ENCODE peak calls at places on chromosome 7, in six cellular contexts. One of them, this sample, is unnamed.

GRCh38 chr7:71286336-71286735 is 154.4 kb downstream of the GALNT17 start:
- DNase-seq in PC-9: no peak
- DNase-seq in cardiac fibroblast: no peak
- DNase-seq in BJ: no peak
- DNase-seq in type B pancreatic cell: no peak
- DNase-seq in PC-3: no peak
- DNase-seq in this sample: no peak

GRCh38 chr7:24472093-24472492 is 101.2 kb upstream of the PALS2 start:
- DNase-seq in type B pancreatic cell: no peak
- DNase-seq in PC-3: peak; percentile 44
- DNase-seq in BJ: no peak
- DNase-seq in cardiac fibroblast: no peak
- DNase-seq in PC-9: no peak
- DNase-seq in this sample: no peak

GRCh38 chr7:124088590-124088989 is 55.7 kb upstream of the TMEM229A start:
- DNase-seq in type B pancreatic cell: no peak
- DNase-seq in PC-3: peak; percentile 34
- DNase-seq in PC-9: no peak
- DNase-seq in cardiac fibroblast: no peak
- DNase-seq in BJ: no peak
- DNase-seq in this sample: no peak

GRCh38 chr7:44713680-44714335 is 34.8 kb upstream of the ZMIZ2 start:
- DNase-seq in BJ: no peak
- DNase-seq in cardiac fibroblast: no peak
- DNase-seq in PC-3: no peak
- DNase-seq in type B pancreatic cell: no peak
- DNase-seq in PC-9: no peak
- DNase-seq in this sample: no peak

GRCh38 chr7:52129278-52129677 is 812.7 kb upstream of the COBL start:
- DNase-seq in PC-9: no peak
- DNase-seq in BJ: no peak
- DNase-seq in type B pancreatic cell: no peak
- DNase-seq in cardiac fibroblast: no peak
- DNase-seq in PC-3: no peak
- DNase-seq in this sample: no peak

GRCh38 chr7:149796287-149796860 is 23.0 kb upstream of the ZNF467 start:
- DNase-seq in cardiac fibroblast: no peak
- DNase-seq in type B pancreatic cell: no peak
- DNase-seq in PC-9: no peak
- DNase-seq in PC-3: no peak
- DNase-seq in BJ: no peak
- DNase-seq in this sample: no peak

GRCh38 chr7:31882187-31882586 is 188.0 kb downstream of the PDE1C start:
- DNase-seq in BJ: no peak
- DNase-seq in PC-9: no peak
- DNase-seq in PC-3: no peak
- DNase-seq in cardiac fibroblast: peak; percentile 4
- DNase-seq in type B pancreatic cell: no peak
- DNase-seq in this sample: no peak

GRCh38 chr7:46812047-46812672 is 769.8 kb downstream of the TNS3 start:
- DNase-seq in BJ: no peak
- DNase-seq in cardiac fibroblast: peak; percentile 14
- DNase-seq in PC-3: no peak
- DNase-seq in type B pancreatic cell: no peak
- DNase-seq in PC-9: no peak
- DNase-seq in this sample: no peak

GRCh38 chr7:158508802-158509385 is 78.7 kb downstream of the PTPRN2 start:
- DNase-seq in BJ: no peak
- DNase-seq in type B pancreatic cell: no peak
- DNase-seq in PC-3: no peak
- DNase-seq in cardiac fibroblast: no peak
- DNase-seq in PC-9: no peak
- DNase-seq in this sample: no peak

GRCh38 chr7:45574521-45575500 is 643 bp downstream of the ADCY1 start:
- DNase-seq in cardiac fibroblast: peak; percentile 54
- DNase-seq in type B pancreatic cell: no peak
- DNase-seq in PC-9: no peak
- DNase-seq in PC-3: peak; percentile 44
- DNase-seq in BJ: no peak
- DNase-seq in this sample: peak; percentile 77

GRCh38 chr7:124351950-124352349 is 319.1 kb upstream of the TMEM229A start:
- DNase-seq in PC-3: no peak
- DNase-seq in cardiac fibroblast: no peak
- DNase-seq in BJ: no peak
- DNase-seq in PC-9: no peak
- DNase-seq in type B pancreatic cell: no peak
- DNase-seq in this sample: no peak

GRCh38 chr7:42981595-42981994 is 49.4 kb downstream of the MRPL32 start:
- DNase-seq in PC-3: no peak
- DNase-seq in cardiac fibroblast: no peak
- DNase-seq in type B pancreatic cell: no peak
- DNase-seq in PC-9: no peak
- DNase-seq in BJ: no peak
- DNase-seq in this sample: no peak

GRCh38 chr7:157521061-157521731 is 184.4 kb downstream of the DNAJB6 start:
- DNase-seq in PC-9: no peak
- DNase-seq in PC-3: no peak
- DNase-seq in BJ: no peak
- DNase-seq in type B pancreatic cell: peak; percentile 60
- DNase-seq in cardiac fibroblast: no peak
- DNase-seq in this sample: no peak

GRCh38 chr7:130627775-130628174 is 40.8 kb downstream of the COPG2 start:
- DNase-seq in PC-3: no peak
- DNase-seq in type B pancreatic cell: no peak
- DNase-seq in cardiac fibroblast: no peak
- DNase-seq in BJ: no peak
- DNase-seq in PC-9: no peak
- DNase-seq in this sample: no peak

GRCh38 chr7:140983802-140984201 is 30.9 kb downstream of the MRPS33 start:
- DNase-seq in type B pancreatic cell: no peak
- DNase-seq in PC-3: peak; percentile 64
- DNase-seq in cardiac fibroblast: no peak
- DNase-seq in PC-9: no peak
- DNase-seq in BJ: no peak
- DNase-seq in this sample: no peak

GRCh38 chr7:84904561-84904960 is 282.3 kb downstream of the SEMA3D start:
- DNase-seq in type B pancreatic cell: no peak
- DNase-seq in PC-9: no peak
- DNase-seq in BJ: no peak
- DNase-seq in cardiac fibroblast: no peak
- DNase-seq in PC-3: peak; percentile 55
- DNase-seq in this sample: no peak
- TF ChIP-seq CTCF in type B pancreatic cell: no peak
- TF ChIP-seq CTCF in PC-9: no peak
- TF ChIP-seq CTCF in BJ: no peak
- TF ChIP-seq CTCF in cardiac fibroblast: no peak
- TF ChIP-seq CTCF in PC-3: no peak
- TF ChIP-seq CTCF in this sample: no peak

GRCh38 chr7:77536413-77537135 is 521 bp upstream of the PTPN12 start:
- DNase-seq in BJ: peak; percentile 65
- DNase-seq in PC-9: peak; percentile 99
- DNase-seq in type B pancreatic cell: peak; percentile 98
- DNase-seq in PC-3: peak; percentile 96
- DNase-seq in cardiac fibroblast: peak; percentile 98
- DNase-seq in this sample: peak; percentile 99
- TF ChIP-seq CTCF in BJ: no peak
- TF ChIP-seq CTCF in PC-9: no peak
- TF ChIP-seq CTCF in type B pancreatic cell: no peak
- TF ChIP-seq CTCF in PC-3: no peak
- TF ChIP-seq CTCF in cardiac fibroblast: no peak
- TF ChIP-seq CTCF in this sample: no peak

DNA sequence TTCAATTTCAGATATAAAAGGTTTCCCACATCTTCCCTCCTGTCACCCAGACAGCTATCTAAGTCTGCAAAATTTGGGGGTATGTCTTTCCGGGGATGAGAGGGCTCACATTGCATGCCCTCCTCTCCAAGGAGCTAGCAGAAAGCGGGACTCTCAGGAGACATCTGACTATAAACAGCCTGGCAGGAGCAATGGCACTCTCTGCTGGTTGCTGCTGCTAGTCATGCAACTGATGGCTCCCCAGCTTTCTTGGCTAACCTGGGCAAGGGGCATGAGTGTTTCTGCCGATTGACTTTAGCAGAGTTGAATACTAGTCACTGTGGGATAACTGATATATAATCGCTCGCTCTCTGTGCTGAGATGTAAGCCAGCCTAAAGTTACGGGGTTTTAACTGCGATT is 12.0 kb downstream of the TBX20 start:
- DNase-seq in BJ: no peak
- DNase-seq in PC-9: no peak
- DNase-seq in PC-3: peak; percentile 7
- DNase-seq in type B pancreatic cell: no peak
- DNase-seq in cardiac fibroblast: no peak
- DNase-seq in this sample: no peak
- TF ChIP-seq CTCF in BJ: no peak
- TF ChIP-seq CTCF in PC-9: no peak
- TF ChIP-seq CTCF in PC-3: no peak
- TF ChIP-seq CTCF in type B pancreatic cell: no peak
- TF ChIP-seq CTCF in cardiac fibroblast: peak; percentile 35
- TF ChIP-seq CTCF in this sample: no peak

GRCh38 chr7:151518781-151519044 is 982 bp downstream of the RHEB start:
- DNase-seq in cardiac fibroblast: peak; percentile 22
- DNase-seq in PC-3: no peak
- DNase-seq in PC-9: no peak
- DNase-seq in BJ: no peak
- DNase-seq in type B pancreatic cell: no peak
- DNase-seq in this sample: no peak
- TF ChIP-seq CTCF in cardiac fibroblast: no peak
- TF ChIP-seq CTCF in PC-3: no peak
- TF ChIP-seq CTCF in PC-9: no peak
- TF ChIP-seq CTCF in BJ: no peak
- TF ChIP-seq CTCF in type B pancreatic cell: no peak
- TF ChIP-seq CTCF in this sample: no peak

DNA sequence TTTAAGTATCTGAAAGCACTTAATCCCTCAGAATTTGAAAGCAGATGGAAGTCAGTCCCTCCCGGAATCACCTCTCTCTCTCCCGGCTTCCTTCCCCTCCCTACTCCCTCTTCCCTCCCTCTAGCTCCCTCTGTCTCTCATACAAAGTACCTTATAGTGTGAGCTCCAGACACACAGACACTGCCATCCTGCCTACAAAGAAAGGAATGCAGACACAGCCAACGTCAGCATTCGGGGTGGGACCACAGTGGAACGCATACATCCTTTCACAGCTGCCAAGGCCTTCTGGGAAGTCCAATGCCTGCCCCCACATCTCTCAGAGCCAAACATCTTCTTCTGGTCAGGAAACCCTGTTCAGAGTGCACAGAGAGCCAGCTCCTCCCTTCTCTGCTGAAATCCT is 9.3 kb downstream of the NOD1 start:
- DNase-seq in BJ: peak; percentile 96
- DNase-seq in PC-9: peak; percentile 49
- DNase-seq in cardiac fibroblast: peak; percentile 100
- DNase-seq in PC-3: no peak
- DNase-seq in type B pancreatic cell: peak; percentile 70
- DNase-seq in this sample: peak; percentile 23
- TF ChIP-seq CTCF in BJ: peak; percentile 73
- TF ChIP-seq CTCF in PC-9: no peak
- TF ChIP-seq CTCF in cardiac fibroblast: peak; percentile 58
- TF ChIP-seq CTCF in PC-3: peak; percentile 10
- TF ChIP-seq CTCF in type B pancreatic cell: peak; percentile 37
- TF ChIP-seq CTCF in this sample: no peak

DNA sequence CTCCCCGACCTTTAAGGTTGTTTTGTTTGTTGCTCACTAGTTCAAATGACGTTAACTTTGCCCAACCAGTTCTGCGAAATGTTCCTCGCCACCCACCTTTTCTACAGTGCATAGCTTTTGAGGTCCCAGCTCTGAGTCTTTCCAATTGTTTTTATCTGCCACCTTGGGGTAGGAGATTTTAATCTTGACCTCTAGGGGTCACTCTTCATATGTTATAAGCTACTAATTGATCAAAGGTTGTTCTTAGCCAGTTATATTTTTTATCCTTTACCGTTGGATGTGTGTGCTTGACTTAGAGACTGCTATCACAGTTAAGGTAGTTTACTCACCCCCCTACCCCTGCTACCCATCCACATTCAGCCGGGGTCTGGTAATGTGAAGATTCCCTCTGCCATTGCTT is 372.4 kb downstream of the SUGCT start:
- DNase-seq in PC-3: peak; percentile 57
- DNase-seq in BJ: no peak
- DNase-seq in cardiac fibroblast: no peak
- DNase-seq in type B pancreatic cell: no peak
- DNase-seq in PC-9: no peak
- DNase-seq in this sample: no peak
- TF ChIP-seq CTCF in PC-3: peak; percentile 65
- TF ChIP-seq CTCF in BJ: no peak
- TF ChIP-seq CTCF in cardiac fibroblast: no peak
- TF ChIP-seq CTCF in type B pancreatic cell: peak; percentile 25
- TF ChIP-seq CTCF in PC-9: peak; percentile 42
- TF ChIP-seq CTCF in this sample: no peak

This sample was measured in nephron progenitor cell.